ENCODE peak calls at places on chromosomes 11 and 22, in six cellular contexts. F is AG04450, W is cerebellar nuclear complex, I is NAMALWA, Y is fibroblast of pulmonary artery, P is amygdala. C is an unnamed sample.

GRCh38 chr22:48779211-48779643 is 1048.4 kb downstream of the BRD1 start:
- DNase-seq in P (no peak), F (no peak), I (no peak), Y (no peak), W (no peak), C (no peak)

GRCh38 chr11:71519546-71519945 is 7.5 kb upstream of the KRTAP5-7 start:
- DNase-seq in F (no peak), Y (no peak), I (no peak), P (no peak), W (no peak), C (no peak)

GRCh38 chr11:120372296-120372695 is 36.1 kb downstream of the ARHGEF12 start:
- DNase-seq in I (no peak), W (no peak), Y (no peak), P (no peak), F (no peak), C (no peak)

GRCh38 chr11:113014731-113015455 is 53.7 kb downstream of the NCAM1 start:
- DNase-seq in P (no peak), W (peak), I (no peak), Y (peak), F (no peak), C (no peak)

GRCh38 chr11:68980776-68981065 is at the start of gene MRGPRD:
- DNase-seq in I (no peak), P (no peak), W (no peak), F (no peak), Y (no peak), C (no peak)

GRCh38 chr11:110184466-110184865 is 91.3 kb downstream of the ZC3H12C start:
- DNase-seq in I (no peak), W (no peak), Y (no peak), F (no peak), P (no peak), C (no peak)

GRCh38 chr11:115471367-115471766 is 32.8 kb downstream of the CADM1 start:
- DNase-seq in I (no peak), P (no peak), Y (no peak), F (no peak), W (no peak), C (peak)

GRCh38 chr11:17208257-17208999 is 642 bp upstream of the PIK3C2A start:
- DNase-seq in F (no peak), I (peak), W (peak), P (peak), Y (peak), C (no peak)

GRCh38 chr11:111761056-111761455 is 5.1 kb downstream of the PPP2R1B start:
- DNase-seq in I (no peak), P (no peak), W (peak), Y (no peak), F (no peak), C (no peak)

GRCh38 chr11:134069996-134070845 is 1.3 kb downstream of the JAM3 start:
- DNase-seq in P (no peak), Y (no peak), I (no peak), W (no peak), F (no peak), C (no peak)

GRCh38 chr11:86162257-86162656 is 82.3 kb upstream of the EED start:
- DNase-seq in F (peak), I (no peak), W (no peak), P (no peak), Y (peak), C (peak)

GRCh38 chr11:44268073-44268806 is 41.7 kb downstream of the ALX4 start:
- DNase-seq in F (no peak), W (no peak), Y (no peak), I (no peak), P (no peak), C (peak)

GRCh38 chr11:122062763-122063162 is 53.3 kb downstream of the BLID start:
- DNase-seq in F (no peak), Y (no peak), W (no peak), P (no peak), I (no peak), C (no peak)

GRCh38 chr11:131624526-131624925 is 254.1 kb downstream of the NTM start:
- DNase-seq in Y (no peak), P (no peak), F (no peak), W (no peak), I (no peak), C (no peak)

GRCh38 chr11:27290261-27290660 is 72.8 kb downstream of the CCDC34 start:
- DNase-seq in F (no peak), Y (no peak), W (no peak), P (no peak), I (no peak), C (no peak)

GRCh38 chr11:45042560-45042959 is 91.9 kb upstream of the TP53I11 start:
- DNase-seq in F (no peak), Y (no peak), P (no peak), W (no peak), I (no peak), C (no peak)

GRCh38 chr22:48350456-48350855 is 1477.2 kb downstream of the BRD1 start:
- DNase-seq in W (no peak), I (no peak), F (no peak), P (no peak), Y (no peak), C (no peak)

GRCh38 chr11:118791961-118792578 is 1.1 kb upstream of the DDX6 start:
- DNase-seq in Y (peak), W (no peak), P (no peak), I (no peak), F (no peak), C (no peak)

GRCh38 chr11:1121343-1122331 is 36.1 kb upstream of the MUC5AC start:
- DNase-seq in F (no peak), W (no peak), Y (no peak), I (no peak), P (no peak), C (no peak)

GRCh38 chr11:27218498-27219038 is 144.4 kb downstream of the CCDC34 start:
- DNase-seq in I (no peak), W (no peak), Y (peak), P (no peak), F (peak), C (no peak)

GRCh38 chr11:72446929-72447753 is 12.8 kb upstream of the CLPB start:
- DNase-seq in Y (peak), F (peak), W (peak), P (no peak), I (peak), C (peak)

GRCh38 chr11:101848262-101848661 is 66.5 kb upstream of the CEP126 start:
- DNase-seq in W (no peak), Y (peak), P (no peak), F (no peak), I (peak), C (no peak)

GRCh38 chr11:129702410-129703390 is 112.9 kb upstream of the TMEM45B start:
- DNase-seq in W (no peak), F (no peak), Y (no peak), I (no peak), P (no peak), C (no peak)

GRCh38 chr11:65338680-65339079 is 5.0 kb downstream of the DPF2 start:
- DNase-seq in I (no peak), W (no peak), Y (no peak), P (no peak), F (no peak), C (no peak)

GRCh38 chr11:122306776-122307479 is 190.9 kb upstream of the BLID start:
- DNase-seq in Y (no peak), W (no peak), I (no peak), P (no peak), F (no peak), C (no peak)

GRCh38 chr22:35697142-35697541 is 20.5 kb upstream of the APOL5 start:
- DNase-seq in I (no peak), F (no peak), Y (no peak), W (no peak), P (no peak), C (no peak)

GRCh38 chr11:123182101-123182500 is 12.9 kb downstream of the CLMP start:
- DNase-seq in Y (no peak), W (no peak), P (no peak), I (no peak), F (no peak), C (no peak)

GRCh38 chr22:47663615-47664605 is 901.5 kb downstream of the TBC1D22A start:
- DNase-seq in F (no peak), I (no peak), P (no peak), Y (no peak), W (no peak), C (no peak)

GRCh38 chr11:126146454-126147192 is 64.8 kb downstream of the RPUSD4 start:
- DNase-seq in F (no peak), I (no peak), W (no peak), P (peak), Y (no peak), C (no peak)

GRCh38 chr11:67344264-67344663 is 9.1 kb downstream of the POLD4 start:
- DNase-seq in P (no peak), Y (no peak), F (no peak), I (no peak), W (no peak), C (peak)

GRCh38 chr11:129331217-129331616 is 44.4 kb upstream of the BARX2 start:
- DNase-seq in F (no peak), P (no peak), Y (peak), I (no peak), W (no peak), C (no peak)

GRCh38 chr11:118152552-118153471 is at the start of gene SCN4B:
- DNase-seq in P (peak), Y (peak), I (no peak), F (peak), W (peak), C (no peak)

GRCh38 chr22:44360686-44361381 is 48.1 kb upstream of the SHISAL1 start:
- DNase-seq in I (no peak), F (peak), Y (peak), W (no peak), P (no peak), C (no peak)

GRCh38 chr11:57527056-57527631 is 3.4 kb downstream of the TIMM10 start:
- DNase-seq in F (no peak), W (peak), I (peak), P (no peak), Y (peak), C (peak)

GRCh38 chr11:64844330-64845124 is at the start of gene CDC42BPG:
- DNase-seq in Y (peak), I (peak), P (no peak), W (no peak), F (no peak), C (peak)

GRCh38 chr11:8323161-8323935 is 59.7 kb upstream of the LMO1 start:
- DNase-seq in W (no peak), Y (no peak), P (no peak), I (no peak), F (no peak), C (no peak)

GRCh38 chr11:132910016-132910760 is 622.1 kb downstream of the OPCML start:
- DNase-seq in W (peak), Y (no peak), P (no peak), I (no peak), F (no peak), C (no peak)

GRCh38 chr11:2269601-2270321 is 627 bp downstream of the ASCL2 start:
- DNase-seq in P (no peak), Y (peak), W (no peak), I (no peak), F (peak), C (peak)

GRCh38 chr11:113994077-113994954 is 19.4 kb downstream of the HTR3A start:
- DNase-seq in P (no peak), W (no peak), I (peak), F (no peak), Y (peak), C (no peak)

GRCh38 chr11:111064118-111064517 is 181.4 kb upstream of the POU2AF2 start:
- DNase-seq in Y (peak), W (no peak), P (peak), F (peak), I (no peak), C (no peak)